ENCODE peak calls at places on chromosome 1, in five cellular contexts. One of them, this sample, is unnamed.

GRCh38 chr1:156901966-156902922 is 8.7 kb downstream of the PEAR1 start:
- DNase-seq in NB4: no peak
- DNase-seq in stimulated activated CD8-positive, alpha-beta memory T cell treated with anti-CD3 and anti-CD28 coated beads, Interleukin-15, amount 100 ng/mL, for 4 hours: no peak
- DNase-seq in fibroblast of mammary gland: peak
- DNase-seq in activated CD8-positive, alpha-beta memory T cell treated with anti-CD3 and anti-CD28 coated beads, Interleukin-2, amount 10 ng/mL, durations not matched to agents 7 days and 5 days: no peak
- DNase-seq in this sample: no peak

GRCh38 chr1:32741417-32742131 is 39.0 kb upstream of the SYNC start:
- DNase-seq in fibroblast of mammary gland: no peak
- DNase-seq in stimulated activated CD8-positive, alpha-beta memory T cell treated with anti-CD3 and anti-CD28 coated beads, Interleukin-15, amount 100 ng/mL, for 4 hours: no peak
- DNase-seq in activated CD8-positive, alpha-beta memory T cell treated with anti-CD3 and anti-CD28 coated beads, Interleukin-2, amount 10 ng/mL, durations not matched to agents 7 days and 5 days: no peak
- DNase-seq in NB4: no peak
- DNase-seq in this sample: no peak

GRCh38 chr1:192668434-192668983 is 32.6 kb downstream of the RGS13 start:
- DNase-seq in stimulated activated CD8-positive, alpha-beta memory T cell treated with anti-CD3 and anti-CD28 coated beads, Interleukin-15, amount 100 ng/mL, for 4 hours: no peak
- DNase-seq in NB4: no peak
- DNase-seq in fibroblast of mammary gland: no peak
- DNase-seq in activated CD8-positive, alpha-beta memory T cell treated with anti-CD3 and anti-CD28 coated beads, Interleukin-2, amount 10 ng/mL, durations not matched to agents 7 days and 5 days: no peak
- DNase-seq in this sample: no peak

GRCh38 chr1:8419172-8419571 is 101.3 kb downstream of the SLC45A1 start:
- DNase-seq in activated CD8-positive, alpha-beta memory T cell treated with anti-CD3 and anti-CD28 coated beads, Interleukin-2, amount 10 ng/mL, durations not matched to agents 7 days and 5 days: no peak
- DNase-seq in NB4: no peak
- DNase-seq in stimulated activated CD8-positive, alpha-beta memory T cell treated with anti-CD3 and anti-CD28 coated beads, Interleukin-15, amount 100 ng/mL, for 4 hours: no peak
- DNase-seq in fibroblast of mammary gland: peak
- DNase-seq in this sample: peak

GRCh38 chr1:17579951-17580939 is 40.7 kb downstream of the ARHGEF10L start:
- DNase-seq in NB4: no peak
- DNase-seq in stimulated activated CD8-positive, alpha-beta memory T cell treated with anti-CD3 and anti-CD28 coated beads, Interleukin-15, amount 100 ng/mL, for 4 hours: no peak
- DNase-seq in activated CD8-positive, alpha-beta memory T cell treated with anti-CD3 and anti-CD28 coated beads, Interleukin-2, amount 10 ng/mL, durations not matched to agents 7 days and 5 days: no peak
- DNase-seq in fibroblast of mammary gland: no peak
- DNase-seq in this sample: peak

GRCh38 chr1:56061824-56062223 is 517.5 kb downstream of the PLPP3 start:
- DNase-seq in stimulated activated CD8-positive, alpha-beta memory T cell treated with anti-CD3 and anti-CD28 coated beads, Interleukin-15, amount 100 ng/mL, for 4 hours: no peak
- DNase-seq in fibroblast of mammary gland: no peak
- DNase-seq in NB4: peak
- DNase-seq in activated CD8-positive, alpha-beta memory T cell treated with anti-CD3 and anti-CD28 coated beads, Interleukin-2, amount 10 ng/mL, durations not matched to agents 7 days and 5 days: no peak
- DNase-seq in this sample: peak

GRCh38 chr1:150106331-150106730 is 38.8 kb downstream of the VPS45 start:
- DNase-seq in fibroblast of mammary gland: no peak
- DNase-seq in stimulated activated CD8-positive, alpha-beta memory T cell treated with anti-CD3 and anti-CD28 coated beads, Interleukin-15, amount 100 ng/mL, for 4 hours: no peak
- DNase-seq in activated CD8-positive, alpha-beta memory T cell treated with anti-CD3 and anti-CD28 coated beads, Interleukin-2, amount 10 ng/mL, durations not matched to agents 7 days and 5 days: peak
- DNase-seq in NB4: no peak
- DNase-seq in this sample: no peak

GRCh38 chr1:55898191-55898590 is 681.2 kb downstream of the PLPP3 start:
- DNase-seq in stimulated activated CD8-positive, alpha-beta memory T cell treated with anti-CD3 and anti-CD28 coated beads, Interleukin-15, amount 100 ng/mL, for 4 hours: no peak
- DNase-seq in activated CD8-positive, alpha-beta memory T cell treated with anti-CD3 and anti-CD28 coated beads, Interleukin-2, amount 10 ng/mL, durations not matched to agents 7 days and 5 days: no peak
- DNase-seq in fibroblast of mammary gland: peak
- DNase-seq in NB4: no peak
- DNase-seq in this sample: peak

GRCh38 chr1:151386002-151386401 is 13.4 kb upstream of the PSMB4 start:
- DNase-seq in stimulated activated CD8-positive, alpha-beta memory T cell treated with anti-CD3 and anti-CD28 coated beads, Interleukin-15, amount 100 ng/mL, for 4 hours: no peak
- DNase-seq in NB4: no peak
- DNase-seq in activated CD8-positive, alpha-beta memory T cell treated with anti-CD3 and anti-CD28 coated beads, Interleukin-2, amount 10 ng/mL, durations not matched to agents 7 days and 5 days: no peak
- DNase-seq in fibroblast of mammary gland: no peak
- DNase-seq in this sample: no peak

GRCh38 chr1:243394610-243395490 is 139.0 kb downstream of the SDCCAG8 start:
- DNase-seq in stimulated activated CD8-positive, alpha-beta memory T cell treated with anti-CD3 and anti-CD28 coated beads, Interleukin-15, amount 100 ng/mL, for 4 hours: no peak
- DNase-seq in activated CD8-positive, alpha-beta memory T cell treated with anti-CD3 and anti-CD28 coated beads, Interleukin-2, amount 10 ng/mL, durations not matched to agents 7 days and 5 days: no peak
- DNase-seq in NB4: no peak
- DNase-seq in fibroblast of mammary gland: no peak
- DNase-seq in this sample: no peak

GRCh38 chr1:47436979-47437517 is 796 bp upstream of the FOXD2 start:
- DNase-seq in stimulated activated CD8-positive, alpha-beta memory T cell treated with anti-CD3 and anti-CD28 coated beads, Interleukin-15, amount 100 ng/mL, for 4 hours: no peak
- DNase-seq in activated CD8-positive, alpha-beta memory T cell treated with anti-CD3 and anti-CD28 coated beads, Interleukin-2, amount 10 ng/mL, durations not matched to agents 7 days and 5 days: no peak
- DNase-seq in NB4: no peak
- DNase-seq in fibroblast of mammary gland: peak
- DNase-seq in this sample: no peak

This sample was measured in MV-4-11.